ENCODE peak calls at places on chromosomes 3 and 15, in nine cellular contexts. One of them, this sample, is unnamed.

GRCh38 chr15:48541659-48542334 is 103.7 kb downstream of the FBN1 start:
- DNase-seq in activated CD4-positive, alpha-beta T cell treated with anti-CD3 and anti-CD28 coated beads, Interleukin-2, amount 50 U/mL, for 24 hours: no peak
- DNase-seq in amniotic epithelial cell: peak
- DNase-seq in H9: no peak
- DNase-seq in foreskin fibroblast: peak
- DNase-seq in Calu3: no peak
- DNase-seq in NCI-H524 treated with DMSO at 0.1 percent for 48 hours: no peak
- DNase-seq in astrocyte: peak
- DNase-seq in posterior cingulate gyrus: no peak
- DNase-seq in this sample: no peak

GRCh38 chr15:36449084-36449661 is 130.3 kb upstream of the CDIN1 start:
- DNase-seq in activated CD4-positive, alpha-beta T cell treated with anti-CD3 and anti-CD28 coated beads, Interleukin-2, amount 50 U/mL, for 24 hours: no peak
- DNase-seq in amniotic epithelial cell: no peak
- DNase-seq in H9: peak
- DNase-seq in foreskin fibroblast: no peak
- DNase-seq in Calu3: peak
- DNase-seq in NCI-H524 treated with DMSO at 0.1 percent for 48 hours: no peak
- DNase-seq in astrocyte: no peak
- DNase-seq in posterior cingulate gyrus: no peak
- DNase-seq in this sample: no peak

GRCh38 chr15:57213783-57214366 is 162.4 kb upstream of the CGNL1 start:
- DNase-seq in activated CD4-positive, alpha-beta T cell treated with anti-CD3 and anti-CD28 coated beads, Interleukin-2, amount 50 U/mL, for 24 hours: no peak
- DNase-seq in amniotic epithelial cell: peak
- DNase-seq in H9: no peak
- DNase-seq in foreskin fibroblast: peak
- DNase-seq in Calu3: no peak
- DNase-seq in NCI-H524 treated with DMSO at 0.1 percent for 48 hours: peak
- DNase-seq in astrocyte: peak
- DNase-seq in posterior cingulate gyrus: no peak
- DNase-seq in this sample: no peak

GRCh38 chr15:69881310-69881660 is 216.4 kb downstream of the TLE3 start:
- DNase-seq in activated CD4-positive, alpha-beta T cell treated with anti-CD3 and anti-CD28 coated beads, Interleukin-2, amount 50 U/mL, for 24 hours: no peak
- DNase-seq in amniotic epithelial cell: no peak
- DNase-seq in H9: no peak
- DNase-seq in foreskin fibroblast: no peak
- DNase-seq in Calu3: no peak
- DNase-seq in NCI-H524 treated with DMSO at 0.1 percent for 48 hours: no peak
- DNase-seq in astrocyte: no peak
- DNase-seq in posterior cingulate gyrus: no peak
- DNase-seq in this sample: no peak

GRCh38 chr3:89697321-89697916 is 590.0 kb downstream of the EPHA3 start:
- DNase-seq in activated CD4-positive, alpha-beta T cell treated with anti-CD3 and anti-CD28 coated beads, Interleukin-2, amount 50 U/mL, for 24 hours: no peak
- DNase-seq in amniotic epithelial cell: peak
- DNase-seq in H9: no peak
- DNase-seq in foreskin fibroblast: no peak
- DNase-seq in Calu3: peak
- DNase-seq in NCI-H524 treated with DMSO at 0.1 percent for 48 hours: no peak
- DNase-seq in astrocyte: no peak
- DNase-seq in posterior cingulate gyrus: no peak
- DNase-seq in this sample: no peak

GRCh38 chr15:40310001-40310959 is 2.5 kb upstream of the PLCB2 start:
- DNase-seq in activated CD4-positive, alpha-beta T cell treated with anti-CD3 and anti-CD28 coated beads, Interleukin-2, amount 50 U/mL, for 24 hours: no peak
- DNase-seq in amniotic epithelial cell: no peak
- DNase-seq in H9: peak
- DNase-seq in foreskin fibroblast: no peak
- DNase-seq in Calu3: peak
- DNase-seq in NCI-H524 treated with DMSO at 0.1 percent for 48 hours: no peak
- DNase-seq in astrocyte: no peak
- DNase-seq in posterior cingulate gyrus: no peak
- DNase-seq in this sample: no peak

GRCh38 chr15:82843561-82843960 is 34.1 kb downstream of the WHAMM start:
- DNase-seq in activated CD4-positive, alpha-beta T cell treated with anti-CD3 and anti-CD28 coated beads, Interleukin-2, amount 50 U/mL, for 24 hours: no peak
- DNase-seq in amniotic epithelial cell: no peak
- DNase-seq in H9: no peak
- DNase-seq in foreskin fibroblast: no peak
- DNase-seq in Calu3: no peak
- DNase-seq in NCI-H524 treated with DMSO at 0.1 percent for 48 hours: no peak
- DNase-seq in astrocyte: no peak
- DNase-seq in posterior cingulate gyrus: no peak
- DNase-seq in this sample: no peak

GRCh38 chr3:61877359-61877770 is 316.0 kb downstream of the PTPRG start:
- DNase-seq in activated CD4-positive, alpha-beta T cell treated with anti-CD3 and anti-CD28 coated beads, Interleukin-2, amount 50 U/mL, for 24 hours: no peak
- DNase-seq in amniotic epithelial cell: peak
- DNase-seq in H9: no peak
- DNase-seq in foreskin fibroblast: no peak
- DNase-seq in Calu3: peak
- DNase-seq in NCI-H524 treated with DMSO at 0.1 percent for 48 hours: no peak
- DNase-seq in astrocyte: peak
- DNase-seq in posterior cingulate gyrus: no peak
- DNase-seq in this sample: no peak

GRCh38 chr15:65056868-65057548 is 10.8 kb downstream of the RASL12 start:
- DNase-seq in activated CD4-positive, alpha-beta T cell treated with anti-CD3 and anti-CD28 coated beads, Interleukin-2, amount 50 U/mL, for 24 hours: no peak
- DNase-seq in amniotic epithelial cell: peak
- DNase-seq in H9: no peak
- DNase-seq in foreskin fibroblast: no peak
- DNase-seq in Calu3: peak
- DNase-seq in NCI-H524 treated with DMSO at 0.1 percent for 48 hours: no peak
- DNase-seq in astrocyte: peak
- DNase-seq in posterior cingulate gyrus: no peak
- DNase-seq in this sample: no peak

GRCh38 chr3:22474706-22475470 is 723.9 kb upstream of the ZNF385D start:
- DNase-seq in activated CD4-positive, alpha-beta T cell treated with anti-CD3 and anti-CD28 coated beads, Interleukin-2, amount 50 U/mL, for 24 hours: no peak
- DNase-seq in amniotic epithelial cell: no peak
- DNase-seq in H9: no peak
- DNase-seq in foreskin fibroblast: peak
- DNase-seq in Calu3: peak
- DNase-seq in NCI-H524 treated with DMSO at 0.1 percent for 48 hours: no peak
- DNase-seq in astrocyte: peak
- DNase-seq in posterior cingulate gyrus: no peak
- DNase-seq in this sample: no peak

GRCh38 chr3:185680216-185680615 is 94.1 kb downstream of the SENP2 start:
- DNase-seq in activated CD4-positive, alpha-beta T cell treated with anti-CD3 and anti-CD28 coated beads, Interleukin-2, amount 50 U/mL, for 24 hours: no peak
- DNase-seq in amniotic epithelial cell: no peak
- DNase-seq in H9: no peak
- DNase-seq in foreskin fibroblast: no peak
- DNase-seq in Calu3: no peak
- DNase-seq in NCI-H524 treated with DMSO at 0.1 percent for 48 hours: no peak
- DNase-seq in astrocyte: no peak
- DNase-seq in posterior cingulate gyrus: no peak
- DNase-seq in this sample: no peak

GRCh38 chr15:58476525-58477162 is 44.9 kb downstream of the LIPC start:
- DNase-seq in activated CD4-positive, alpha-beta T cell treated with anti-CD3 and anti-CD28 coated beads, Interleukin-2, amount 50 U/mL, for 24 hours: no peak
- DNase-seq in amniotic epithelial cell: no peak
- DNase-seq in H9: no peak
- DNase-seq in foreskin fibroblast: no peak
- DNase-seq in Calu3: no peak
- DNase-seq in NCI-H524 treated with DMSO at 0.1 percent for 48 hours: no peak
- DNase-seq in astrocyte: no peak
- DNase-seq in posterior cingulate gyrus: no peak
- DNase-seq in this sample: no peak

GRCh38 chr15:57476533-57476975 is 100.2 kb downstream of the CGNL1 start:
- DNase-seq in activated CD4-positive, alpha-beta T cell treated with anti-CD3 and anti-CD28 coated beads, Interleukin-2, amount 50 U/mL, for 24 hours: no peak
- DNase-seq in amniotic epithelial cell: peak
- DNase-seq in H9: no peak
- DNase-seq in foreskin fibroblast: peak
- DNase-seq in Calu3: no peak
- DNase-seq in NCI-H524 treated with DMSO at 0.1 percent for 48 hours: no peak
- DNase-seq in astrocyte: peak
- DNase-seq in posterior cingulate gyrus: no peak
- DNase-seq in this sample: no peak

GRCh38 chr3:10351013-10351735 is 30.3 kb upstream of the SEC13 start:
- DNase-seq in activated CD4-positive, alpha-beta T cell treated with anti-CD3 and anti-CD28 coated beads, Interleukin-2, amount 50 U/mL, for 24 hours: no peak
- DNase-seq in amniotic epithelial cell: no peak
- DNase-seq in H9: peak
- DNase-seq in foreskin fibroblast: no peak
- DNase-seq in Calu3: no peak
- DNase-seq in NCI-H524 treated with DMSO at 0.1 percent for 48 hours: no peak
- DNase-seq in astrocyte: no peak
- DNase-seq in posterior cingulate gyrus: peak
- DNase-seq in this sample: no peak

GRCh38 chr3:134796313-134797079 is 1.4 kb downstream of the EPHB1 start:
- DNase-seq in activated CD4-positive, alpha-beta T cell treated with anti-CD3 and anti-CD28 coated beads, Interleukin-2, amount 50 U/mL, for 24 hours: no peak
- DNase-seq in amniotic epithelial cell: no peak
- DNase-seq in H9: peak
- DNase-seq in foreskin fibroblast: no peak
- DNase-seq in Calu3: no peak
- DNase-seq in NCI-H524 treated with DMSO at 0.1 percent for 48 hours: no peak
- DNase-seq in astrocyte: peak
- DNase-seq in posterior cingulate gyrus: peak
- DNase-seq in this sample: no peak

GRCh38 chr15:78004919-78005634 is 72.4 kb downstream of the TBC1D2B start:
- DNase-seq in activated CD4-positive, alpha-beta T cell treated with anti-CD3 and anti-CD28 coated beads, Interleukin-2, amount 50 U/mL, for 24 hours: no peak
- DNase-seq in amniotic epithelial cell: peak
- DNase-seq in H9: no peak
- DNase-seq in foreskin fibroblast: peak
- DNase-seq in Calu3: no peak
- DNase-seq in NCI-H524 treated with DMSO at 0.1 percent for 48 hours: peak
- DNase-seq in astrocyte: peak
- DNase-seq in posterior cingulate gyrus: peak
- DNase-seq in this sample: no peak

GRCh38 chr3:170180952-170181876 is at the start of gene PHC3:
- DNase-seq in activated CD4-positive, alpha-beta T cell treated with anti-CD3 and anti-CD28 coated beads, Interleukin-2, amount 50 U/mL, for 24 hours: peak
- DNase-seq in amniotic epithelial cell: peak
- DNase-seq in H9: peak
- DNase-seq in foreskin fibroblast: peak
- DNase-seq in Calu3: peak
- DNase-seq in NCI-H524 treated with DMSO at 0.1 percent for 48 hours: peak
- DNase-seq in astrocyte: peak
- DNase-seq in posterior cingulate gyrus: peak
- DNase-seq in this sample: peak